ENCODE peak calls at places on chromosomes 16 and 17, in six cellular contexts. Z is PC-9, I is neural progenitor cell, H is stomach, P is PC-3, C is Peyer's patch. A is an unnamed sample.
A peak's percentile ranks its signal among the peaks of the same experiment; 100 is the strongest.

GRCh38 chr17:50420419-50421112 is 5.5 kb upstream of the ACSF2 start:
- DNase-seq in Z (no peak), I (no peak), H (no peak), P (no peak), C (no peak), A (no peak)

GRCh38 chr17:9645858-9646555 is 690 bp downstream of the USP43 start:
- DNase-seq in Z (peak; percentile 77), I (peak; percentile 73), H (peak; percentile 79), P (peak; percentile 51), C (peak; percentile 89), A (peak; percentile 71)

GRCh38 chr16:57235128-57236092 is 9.6 kb upstream of the ARL2BP start:
- DNase-seq in Z (no peak), I (no peak), H (no peak), P (peak; percentile 28), C (no peak), A (peak; percentile 43)

GRCh38 chr17:51741447-51741846 is 417.1 kb downstream of the CA10 start:
- DNase-seq in Z (no peak), I (no peak), H (no peak), P (peak; percentile 63), C (no peak), A (no peak)

GRCh38 chr16:68292425-68292824 is 18.3 kb downstream of the SLC7A6OS start:
- DNase-seq in Z (no peak), I (no peak), H (no peak), P (no peak), C (no peak), A (no peak)

GRCh38 chr17:64306850-64307463 is 43.9 kb upstream of the TEX2 start:
- DNase-seq in Z (peak; percentile 62), I (peak; percentile 74), H (peak; percentile 73), P (peak; percentile 89), C (peak; percentile 64), A (peak; percentile 69)

GRCh38 chr17:39016193-39017153 is 49.3 kb upstream of the FBXO47 start:
- DNase-seq in Z (no peak), I (no peak), H (no peak), P (no peak), C (no peak), A (no peak)

GRCh38 chr17:56737741-56738161 is 96.0 kb downstream of the C17orf67 start:
- DNase-seq in Z (no peak), I (no peak), H (peak; percentile 56), P (no peak), C (no peak), A (peak; percentile 82)

GRCh38 chr16:87466975-87467501 is 25.8 kb downstream of the ZCCHC14 start:
- DNase-seq in Z (no peak), I (no peak), H (no peak), P (no peak), C (no peak), A (no peak)

GRCh38 chr16:82990155-82990554 is 363.4 kb downstream of the CDH13 start:
- DNase-seq in Z (no peak), I (no peak), H (no peak), P (no peak), C (no peak), A (no peak)

GRCh38 chr17:70168044-70168978 is 1.0 kb upstream of the KCNJ2 start:
- DNase-seq in Z (no peak), I (peak; percentile 79), H (peak; percentile 71), P (peak; percentile 85), C (peak; percentile 73), A (peak; percentile 69)

GRCh38 chr16:30741461-30741914 is 6.7 kb upstream of the PHKG2 start:
- DNase-seq in Z (peak; percentile 95), I (no peak), H (peak; percentile 72), P (peak; percentile 95), C (peak; percentile 74), A (peak; percentile 64)

GRCh38 chr16:29808219-29808900 is 2.0 kb downstream of the MAZ start:
- DNase-seq in Z (no peak), I (no peak), H (no peak), P (no peak), C (no peak), A (no peak)

GRCh38 chr17:35006961-35007360 is 26.6 kb downstream of the LIG3 start:
- DNase-seq in Z (no peak), I (no peak), H (no peak), P (no peak), C (no peak), A (no peak)

GRCh38 chr17:4087911-4088693 is 54.7 kb downstream of the ZZEF1 start:
- DNase-seq in Z (peak; percentile 40), I (no peak), H (no peak), P (peak; percentile 74), C (no peak), A (peak; percentile 17)

GRCh38 chr17:29283496-29283895 is 10.5 kb downstream of the NUFIP2 start:
- DNase-seq in Z (no peak), I (no peak), H (no peak), P (no peak), C (no peak), A (no peak)

GRCh38 chr16:23640669-23640958 is 496 bp downstream of the PALB2 start:
- DNase-seq in Z (no peak), I (no peak), H (no peak), P (no peak), C (no peak), A (peak; percentile 11)

GRCh38 chr17:151004-151403 is 13.6 kb downstream of the SCGB1C2 start:
- DNase-seq in Z (no peak), I (no peak), H (no peak), P (no peak), C (no peak), A (no peak)

DNA sequence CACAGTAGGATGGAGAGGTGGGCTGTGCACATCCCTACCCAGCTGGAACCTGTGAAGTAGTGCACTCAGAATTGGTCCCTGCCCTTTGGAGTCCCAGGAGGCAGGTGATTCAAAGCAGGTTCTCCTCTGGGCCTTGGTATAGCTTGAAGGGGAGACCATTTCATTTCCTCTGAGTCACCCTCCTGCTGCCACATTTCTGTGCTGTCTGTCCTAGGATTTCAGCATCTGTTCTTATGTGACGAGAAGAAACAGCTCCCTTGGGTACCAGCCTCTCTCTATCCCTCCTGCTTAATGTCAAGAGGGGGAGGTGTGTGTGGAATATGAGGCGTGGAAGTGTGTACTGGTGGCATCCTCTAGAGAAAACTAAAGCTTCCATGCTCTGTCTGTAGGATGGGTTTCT is 5.0 kb upstream of the NFE2L1 start:
- DNase-seq in Z (no peak), I (no peak), H (no peak), P (peak; percentile 40), C (no peak), A (no peak)
- H3K4me3 ChIP-seq in Z (no peak overlapping the region), I (no peak overlapping the region), H (no peak overlapping the region), P (no peak overlapping the region), C (no peak overlapping the region), A (no peak overlapping the region)

GRCh38 chr17:79132271-79133064 is 57.8 kb downstream of the ENGASE start:
- DNase-seq in Z (no peak), I (no peak), H (no peak), P (no peak), C (no peak), A (no peak)

GRCh38 chr17:79131274-79131635 is 56.6 kb downstream of the ENGASE start:
- DNase-seq in Z (no peak), I (no peak), H (no peak), P (no peak), C (no peak), A (no peak)

GRCh38 chr17:79131701-79132100 is 57.1 kb downstream of the ENGASE start:
- DNase-seq in Z (no peak), I (no peak), H (no peak), P (no peak), C (no peak), A (no peak)

GRCh38 chr17:79129523-79129922 is 54.9 kb downstream of the ENGASE start:
- DNase-seq in Z (no peak), I (no peak), H (no peak), P (no peak), C (no peak), A (no peak)

GRCh38 chr17:79130536-79131273 is 56.1 kb downstream of the ENGASE start:
- DNase-seq in Z (no peak), I (no peak), H (no peak), P (no peak), C (no peak), A (no peak)
- TF ChIP-seq CTCF in Z (no peak), I (no peak), H (no peak), P (no peak), C (no peak), A (no peak)

DNA sequence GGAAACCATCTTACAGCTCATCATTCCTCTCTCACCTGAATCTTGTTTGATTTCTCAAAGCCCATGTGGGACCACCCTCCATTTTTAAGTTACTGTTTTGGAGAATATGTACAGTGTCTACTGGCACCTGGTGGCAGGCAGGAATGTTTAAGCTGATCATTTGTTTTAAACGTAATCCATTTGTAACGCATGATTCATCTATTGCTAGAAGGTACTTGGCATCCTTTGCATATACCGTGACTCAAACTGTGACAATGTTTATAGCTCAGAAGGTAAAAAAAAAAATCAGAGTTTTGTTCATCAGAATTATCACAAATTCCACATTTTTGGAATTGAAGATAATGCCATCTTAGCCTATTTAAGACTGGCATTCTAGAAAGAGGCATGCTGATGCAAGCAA is 1007.5 kb upstream of the EEF2KMT start:
- DNase-seq in Z (no peak), I (no peak), H (no peak), P (no peak), C (no peak), A (no peak)
- H3K4me3 ChIP-seq in Z (no peak overlapping the region), I (no peak overlapping the region), H (no peak overlapping the region), P (no peak overlapping the region), C (no peak overlapping the region), A (no peak overlapping the region)

GRCh38 chr17:45732926-45733505 is 51.1 kb upstream of the CRHR1 start:
- DNase-seq in Z (no peak), I (no peak), H (no peak), P (no peak), C (no peak), A (no peak)
- TF ChIP-seq CTCF in Z (no peak), I (no peak), H (no peak), P (no peak), C (no peak), A (no peak)

DNA sequence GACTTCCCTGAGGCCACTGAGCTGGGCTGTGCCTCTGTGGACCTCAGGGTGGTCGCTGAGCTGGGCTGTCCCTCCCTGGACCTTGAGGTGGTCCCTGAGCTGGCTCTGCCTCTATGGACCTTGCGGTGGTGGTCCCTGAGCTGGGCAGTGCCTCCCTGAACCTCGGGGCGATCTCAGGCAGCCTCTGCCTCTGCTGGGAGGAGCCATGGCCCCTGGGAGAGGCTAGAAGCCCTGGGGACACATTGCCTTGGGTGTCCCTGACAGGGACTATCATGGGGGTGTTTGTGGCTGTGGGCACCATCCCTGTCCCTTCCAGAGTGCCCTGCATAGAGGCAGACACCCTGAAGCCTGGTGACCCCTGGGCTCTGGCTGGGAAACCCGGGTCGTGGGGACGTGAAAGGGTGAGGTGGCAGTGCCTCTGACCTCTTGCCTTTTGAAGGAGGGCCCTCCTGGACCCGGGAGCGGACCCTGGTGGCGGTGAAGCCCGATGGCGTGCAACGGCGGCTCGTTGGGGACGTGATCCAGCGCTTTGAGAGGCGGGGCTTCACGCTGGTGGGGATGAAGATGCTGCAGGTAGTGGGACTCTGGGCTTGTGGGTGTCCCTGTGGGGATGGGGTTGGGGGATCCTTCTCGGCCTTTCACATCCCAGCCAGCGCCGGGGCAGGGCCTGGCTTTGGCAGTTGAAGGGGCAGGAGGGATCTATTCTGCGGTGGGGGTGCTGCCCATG is 1.7 kb downstream of the NME4 start:
- DNase-seq in Z (no peak), I (peak; percentile 49), H (no peak), P (no peak), C (no peak), A (no peak)
- H3K4me3 ChIP-seq in Z (no peak overlapping the region), I (no peak overlapping the region), H (no peak overlapping the region), P (no peak overlapping the region), C (no peak overlapping the region), A (no peak overlapping the region)